ENCODE peak calls at places on chromosomes 1 and 21, in six cellular contexts. I, K, E, U, A and W are unnamed samples.

GRCh38 chr1:41341756-41342562 is 19.3 kb upstream of the FOXO6 start:
- DNase-seq in I (no peak), K (peak), E (peak), U (no peak), A (no peak), W (no peak)

GRCh38 chr1:224287714-224288113 is 42.3 kb downstream of the NVL start:
- DNase-seq in I (no peak), K (no peak), E (peak), U (no peak), A (no peak), W (no peak)

GRCh38 chr1:207808322-207808705 is 56.5 kb downstream of the CD46 start:
- DNase-seq in I (no peak), K (no peak), E (no peak), U (no peak), A (peak), W (no peak)

GRCh38 chr1:42419449-42419848 is 36.4 kb downstream of the ZMYND12 start:
- DNase-seq in I (no peak), K (peak), E (no peak), U (no peak), A (peak), W (no peak)

GRCh38 chr1:105337427-105337826 is 1587.7 kb downstream of the AMY1C start:
- DNase-seq in I (no peak), K (no peak), E (no peak), U (no peak), A (no peak), W (no peak)

GRCh38 chr1:197463142-197463541 is 195.1 kb downstream of the CRB1 start:
- DNase-seq in I (no peak), K (no peak), E (no peak), U (no peak), A (no peak), W (no peak)

GRCh38 chr1:101992816-101993575 is 3.7 kb downstream of the OLFM3 start:
- DNase-seq in I (no peak), K (no peak), E (no peak), U (no peak), A (no peak), W (no peak)

GRCh38 chr1:67211589-67212563 is 45.6 kb downstream of the IL23R start:
- DNase-seq in I (peak), K (peak), E (peak), U (no peak), A (peak), W (peak)

GRCh38 chr1:231139125-231139649 is 22.7 kb upstream of the TRIM67 start:
- DNase-seq in I (peak), K (peak), E (no peak), U (peak), A (no peak), W (no peak)

GRCh38 chr21:34092241-34092921 is 19.0 kb downstream of the MRPS6 start:
- DNase-seq in I (no peak), K (no peak), E (no peak), U (no peak), A (peak), W (no peak)

GRCh38 chr1:67608661-67609571 is 76.1 kb upstream of the GADD45A start:
- DNase-seq in I (no peak), K (no peak), E (no peak), U (no peak), A (peak), W (no peak)

GRCh38 chr1:229879746-229880145 is 187.3 kb upstream of the GALNT2 start:
- DNase-seq in I (no peak), K (peak), E (no peak), U (no peak), A (no peak), W (no peak)

GRCh38 chr1:235021815-235022214 is 106.8 kb downstream of the TOMM20 start:
- DNase-seq in I (no peak), K (no peak), E (no peak), U (no peak), A (no peak), W (no peak)

GRCh38 chr1:11470912-11471311 is 8.0 kb upstream of the DISP3 start:
- DNase-seq in I (no peak), K (no peak), E (no peak), U (no peak), A (no peak), W (no peak)

GRCh38 chr21:29151937-29152336 is 21.5 kb downstream of the MAP3K7CL start:
- DNase-seq in I (no peak), K (no peak), E (no peak), U (no peak), A (peak), W (no peak)

GRCh38 chr1:46520063-46520911 is 30.7 kb downstream of the DMBX1 start:
- DNase-seq in I (peak), K (peak), E (peak), U (peak), A (peak), W (no peak)

GRCh38 chr1:164563821-164564251 is 4.9 kb downstream of the PBX1 start:
- DNase-seq in I (no peak), K (peak), E (no peak), U (no peak), A (no peak), W (no peak)
- H3K4me3 ChIP-seq in I (peak), K (peak), E (no peak), U (no peak), A (peak), W (no peak)

GRCh38 chr1:8334106-8334851 is 16.4 kb downstream of the SLC45A1 start:
- DNase-seq in I (no peak), K (no peak), E (no peak), U (no peak), A (no peak), W (no peak)

GRCh38 chr1:8330271-8331125 is 12.6 kb downstream of the SLC45A1 start:
- DNase-seq in I (no peak), K (no peak), E (no peak), U (no peak), A (no peak), W (no peak)

GRCh38 chr1:8335246-8335645 is 17.3 kb downstream of the SLC45A1 start:
- DNase-seq in I (no peak), K (no peak), E (no peak), U (no peak), A (no peak), W (no peak)

GRCh38 chr1:8333246-8333987 is 15.5 kb downstream of the SLC45A1 start:
- DNase-seq in I (no peak), K (no peak), E (no peak), U (no peak), A (no peak), W (no peak)

DNA sequence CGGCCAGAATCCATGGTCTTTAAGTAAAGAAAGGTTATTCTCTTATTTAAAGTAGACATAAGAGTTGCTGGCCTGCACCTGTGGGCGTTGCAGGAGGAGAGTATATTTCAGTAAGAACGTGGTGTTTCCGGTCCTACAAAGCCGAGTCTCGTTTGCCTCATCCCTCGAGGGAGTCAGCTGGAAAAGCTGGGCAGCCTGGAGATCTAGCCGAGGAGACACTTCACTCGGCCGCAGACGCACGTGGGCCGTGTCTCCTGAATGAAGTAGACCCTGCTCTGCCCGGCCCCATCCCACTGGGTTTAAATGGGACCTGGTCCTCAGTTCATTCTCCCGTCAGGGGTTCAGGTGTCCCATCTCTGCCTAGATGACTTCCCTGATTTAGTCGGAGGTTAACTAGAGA is 14.9 kb downstream of the SLC45A1 start:
- DNase-seq in I (no peak), K (no peak), E (no peak), U (no peak), A (no peak), W (no peak)
- H3K4me3 ChIP-seq in I (no peak), K (no peak), E (no peak), U (no peak), A (no peak), W (no peak)

GRCh38 chr1:243474906-243475305 is 219.1 kb downstream of the SDCCAG8 start:
- DNase-seq in I (no peak), K (no peak), E (no peak), U (no peak), A (no peak), W (no peak)
- H3K4me3 ChIP-seq in I (no peak), K (no peak), E (no peak), U (no peak), A (no peak), W (no peak)

DNA sequence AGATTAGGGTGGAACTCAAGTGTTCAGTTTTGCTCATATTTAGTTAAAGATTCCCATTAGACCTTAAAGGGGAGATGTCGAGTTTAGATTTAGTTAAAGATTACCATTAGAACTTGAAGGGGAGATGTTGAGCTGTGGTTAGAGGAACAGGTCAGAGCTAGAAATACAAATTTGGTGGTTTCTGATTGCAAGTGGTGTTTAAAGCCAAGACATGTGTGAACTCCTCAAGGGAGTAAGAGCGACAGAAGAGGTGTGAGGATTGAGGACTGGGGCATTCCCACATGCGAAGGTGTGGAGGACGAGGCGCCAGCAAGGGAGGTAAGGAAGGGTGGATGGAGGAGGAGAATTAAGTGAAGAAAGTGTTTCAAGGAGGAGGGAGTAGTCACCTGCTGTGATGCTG is 168.6 kb downstream of the IER5 start:
- DNase-seq in I (no peak), K (no peak), E (no peak), U (no peak), A (no peak), W (no peak)
- H3K4me3 ChIP-seq in I (no peak), K (no peak), E (no peak), U (no peak), A (no peak), W (no peak)

GRCh38 chr1:54543729-54544496 is 4.1 kb upstream of the ACOT11 start:
- DNase-seq in I (peak), K (peak), E (no peak), U (peak), A (no peak), W (no peak)
- H3K4me3 ChIP-seq in I (no peak), K (no peak), E (no peak), U (no peak), A (no peak), W (no peak)

GRCh38 chr1:225888898-225889690 is at the start of gene LEFTY1:
- DNase-seq in I (no peak), K (no peak), E (no peak), U (no peak), A (peak), W (no peak)
- H3K4me3 ChIP-seq in I (no peak), K (no peak), E (no peak), U (no peak), A (no peak), W (no peak)

DNA sequence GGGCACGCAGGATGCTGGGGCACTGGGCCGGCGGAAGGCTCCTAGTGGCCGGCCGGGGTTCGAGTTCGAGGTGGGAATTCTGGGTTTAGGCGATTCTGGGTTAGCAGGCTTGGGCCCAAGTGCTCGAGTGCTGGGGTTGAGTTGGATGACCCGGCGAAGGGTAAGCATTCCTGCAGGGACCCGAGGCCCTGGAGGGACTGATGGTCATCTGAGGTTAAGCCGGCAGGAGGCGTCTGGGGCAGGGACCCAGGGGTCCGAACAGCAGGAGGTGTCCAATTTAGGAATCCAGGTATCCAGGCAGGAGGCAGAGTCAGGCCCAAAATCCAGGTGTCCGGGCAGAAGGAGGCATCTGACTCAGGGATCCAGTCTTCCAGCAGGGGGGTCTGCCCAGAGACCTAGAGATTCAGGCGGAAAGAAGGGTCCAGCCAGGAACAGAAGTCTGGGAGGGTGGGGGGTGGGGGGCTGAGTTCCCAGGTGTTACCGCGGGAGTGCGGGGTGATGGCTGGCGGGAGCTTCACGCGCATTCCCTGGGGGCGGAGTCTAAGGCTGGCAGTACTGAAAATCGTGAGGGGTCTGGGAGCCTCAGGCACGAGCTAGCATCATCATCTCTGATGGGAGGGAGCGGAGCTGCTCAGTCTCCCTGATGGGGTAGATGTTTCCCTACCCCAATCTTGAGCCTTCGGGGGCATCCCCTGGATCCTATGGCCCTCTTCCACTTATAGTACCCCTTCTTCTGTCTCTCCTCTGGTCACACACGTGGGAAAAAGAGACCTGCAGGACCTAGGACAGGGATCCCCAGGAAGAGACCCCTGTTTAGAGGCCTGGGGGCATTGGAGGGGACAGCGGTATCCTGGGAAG is 585 bp downstream of the GPR3 start:
- DNase-seq in I (peak), K (no peak), E (no peak), U (no peak), A (no peak), W (no peak)
- H3K4me3 ChIP-seq in I (peak), K (peak), E (peak), U (peak), A (peak), W (peak)

DNA sequence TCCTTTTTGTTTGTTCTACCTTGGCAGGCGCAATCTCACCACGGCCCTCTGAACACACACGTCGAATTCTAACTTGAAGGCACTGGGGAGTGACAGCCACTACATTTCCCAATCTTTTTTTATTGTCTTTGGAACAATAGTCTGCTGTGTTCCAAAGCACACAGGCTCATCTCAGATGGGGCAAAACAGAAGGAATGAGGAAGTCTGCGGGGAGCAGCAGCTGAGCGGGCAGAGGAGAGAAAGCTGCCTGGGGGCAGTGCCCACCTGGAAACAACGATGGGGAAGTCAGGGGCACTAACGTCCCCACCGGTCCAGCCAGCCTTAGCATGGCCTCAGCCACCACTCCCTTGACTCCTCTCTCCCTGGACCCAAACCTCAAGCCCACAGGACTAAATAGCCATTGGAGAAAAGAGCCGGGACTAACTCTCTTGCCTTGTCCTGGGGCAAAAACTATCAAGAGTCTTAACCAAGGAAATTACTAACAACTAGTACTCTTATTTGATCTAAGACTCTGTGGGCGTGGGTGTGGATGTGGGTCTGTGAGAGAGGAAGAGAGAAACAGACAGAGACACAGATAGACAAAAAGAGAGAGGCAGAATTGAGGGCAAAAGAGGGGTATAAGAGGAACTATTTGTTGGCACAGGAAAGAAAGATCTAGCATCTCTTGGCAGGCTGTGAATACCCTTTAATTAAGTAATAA is 34.2 kb downstream of the SYF2 start:
- DNase-seq in I (no peak), K (no peak), E (no peak), U (no peak), A (no peak), W (peak)
- H3K4me3 ChIP-seq in I (no peak), K (no peak), E (no peak), U (no peak), A (no peak), W (peak)

GRCh38 chr1:203495845-203496244 is 1.9 kb downstream of the OPTC start:
- DNase-seq in I (no peak), K (no peak), E (no peak), U (no peak), A (no peak), W (no peak)
- H3K4me3 ChIP-seq in I (no peak), K (no peak), E (no peak), U (no peak), A (no peak), W (no peak)

GRCh38 chr1:933603-933940 is 9.8 kb downstream of the SAMD11 start:
- DNase-seq in I (no peak), K (no peak), E (no peak), U (no peak), A (no peak), W (no peak)

GRCh38 chr1:932178-932520 is 8.4 kb downstream of the SAMD11 start:
- DNase-seq in I (no peak), K (no peak), E (no peak), U (no peak), A (no peak), W (no peak)

GRCh38 chr1:931380-932177 is 7.9 kb downstream of the SAMD11 start:
- DNase-seq in I (no peak), K (no peak), E (no peak), U (no peak), A (no peak), W (no peak)

GRCh38 chr1:934991-935750 is 11.4 kb downstream of the SAMD11 start:
- DNase-seq in I (no peak), K (no peak), E (no peak), U (no peak), A (no peak), W (no peak)

GRCh38 chr1:932776-933602 is 9.3 kb downstream of the SAMD11 start:
- DNase-seq in I (no peak), K (no peak), E (no peak), U (no peak), A (no peak), W (no peak)
- H3K4me3 ChIP-seq in I (no peak), K (no peak), E (no peak), U (no peak), A (no peak), W (no peak)